ENCODE peak calls at places on chromosomes 6 and 20, in five cellular contexts. E, G, B, D and Q are unnamed samples.

GRCh38 chr20:48951646-48952045 is 30.1 kb downstream of the ARFGEF2 start:
- DNase-seq in E (no peak), G (no peak), B (no peak), D (no peak), Q (no peak)

GRCh38 chr6:40520683-40521082 is 66.5 kb downstream of the LRFN2 start:
- DNase-seq in E (no peak), G (no peak), B (no peak), D (no peak), Q (no peak)

GRCh38 chr20:51531141-51531710 is 11.3 kb downstream of the NFATC2 start:
- DNase-seq in E (no peak), G (no peak), B (peak; percentile 87), D (peak; percentile 61), Q (peak; percentile 60)

GRCh38 chr6:52994789-52995078 is 350 bp downstream of the GSTA4 start:
- DNase-seq in E (peak; percentile 31), G (peak; percentile 64), B (peak; percentile 56), D (peak; percentile 70), Q (no peak)

GRCh38 chr6:130426078-130426726 is 60.4 kb downstream of the TMEM200A start:
- DNase-seq in E (peak; percentile 74), G (no peak), B (no peak), D (no peak), Q (no peak)

GRCh38 chr6:89977808-89978748 is 83.8 kb downstream of the GJA10 start:
- DNase-seq in E (peak; percentile 49), G (no peak), B (peak; percentile 84), D (no peak), Q (peak; percentile 55)

GRCh38 chr6:170052991-170053821 is 237.7 kb downstream of the DLL1 start:
- DNase-seq in E (no peak), G (no peak), B (no peak), D (peak; percentile 54), Q (no peak)

GRCh38 chr6:111456208-111456607 is 26.8 kb downstream of the REV3L start:
- DNase-seq in E (peak; percentile 60), G (no peak), B (no peak), D (no peak), Q (peak; percentile 24)

GRCh38 chr20:56247954-56248782 is at the start of gene MC3R:
- DNase-seq in E (peak; percentile 24), G (no peak), B (peak; percentile 36), D (no peak), Q (peak; percentile 63)

GRCh38 chr6:106097368-106098231 is 11.5 kb downstream of the PRDM1 start:
- DNase-seq in E (peak; percentile 74), G (no peak), B (no peak), D (no peak), Q (peak; percentile 54)

GRCh38 chr20:38196592-38196991 is 31.5 kb upstream of the TGM2 start:
- DNase-seq in E (peak; percentile 79), G (no peak), B (no peak), D (peak; percentile 89), Q (peak; percentile 23)

GRCh38 chr6:26197736-26198625 is 110.8 kb downstream of the HFE start:
- DNase-seq in E (peak; percentile 35), G (no peak), B (peak; percentile 60), D (no peak), Q (peak; percentile 35)

GRCh38 chr20:46400828-46401477 is 5.5 kb downstream of the ELMO2 start:
- DNase-seq in E (peak; percentile 76), G (no peak), B (no peak), D (no peak), Q (peak; percentile 23)

GRCh38 chr6:167796668-167797031 is 30.1 kb upstream of the AFDN start:
- DNase-seq in E (no peak), G (no peak), B (no peak), D (no peak), Q (no peak)

GRCh38 chr6:11341867-11342266 is 109.4 kb upstream of the NEDD9 start:
- DNase-seq in E (peak; percentile 74), G (no peak), B (no peak), D (no peak), Q (no peak)